ENCODE peak calls at places on chromosomes 1 and 21, in ten cellular contexts. H is AG09309; A is fibroblast of pulmonary artery; F is pancreas; B is Caco-2; L is aorta; K is CD4-positive, CD25-positive, alpha-beta regulatory T cell; N is neural progenitor cell; P is choroid plexus epithelial cell; D is HAP-1. Y is an unnamed sample.

GRCh38 chr1:40247655-40248054 is at the start of gene TMCO2:
- DNase-seq in H (no peak), A (no peak), F (no peak), B (peak; percentile 65), L (no peak), K (no peak), N (no peak), P (no peak), D (no peak), Y (no peak)

GRCh38 chr1:183287191-183287675 is 101.2 kb downstream of the LAMC2 start:
- DNase-seq in H (no peak), A (peak; percentile 92), F (no peak), B (peak; percentile 66), L (no peak), K (no peak), N (no peak), P (peak; percentile 93), D (no peak), Y (no peak)

GRCh38 chr1:235632538-235633219 is 16.9 kb downstream of the GNG4 start:
- DNase-seq in H (peak; percentile 14), A (peak; percentile 78), F (no peak), B (no peak), L (no peak), K (no peak), N (peak; percentile 46), P (peak; percentile 54), D (peak; percentile 48), Y (peak; percentile 63)

GRCh38 chr1:234047113-234047512 is 142.6 kb downstream of the SLC35F3 start:
- DNase-seq in H (no peak), A (no peak), F (no peak), B (no peak), L (no peak), K (no peak), N (peak; percentile 9), P (no peak), D (no peak), Y (no peak)

GRCh38 chr1:166999090-166999489 is 10.0 kb downstream of the MAEL start:
- DNase-seq in H (no peak), A (peak; percentile 5), F (no peak), B (no peak), L (no peak), K (no peak), N (no peak), P (peak; percentile 60), D (no peak), Y (no peak)

GRCh38 chr1:44366576-44366975 is 11.5 kb upstream of the ERI3 start:
- DNase-seq in H (no peak), A (no peak), F (no peak), B (no peak), L (no peak), K (no peak), N (no peak), P (no peak), D (no peak), Y (no peak)

GRCh38 chr1:94743866-94744265 is 76.3 kb upstream of the SLC44A3 start:
- DNase-seq in H (no peak), A (peak; percentile 31), F (no peak), B (no peak), L (no peak), K (no peak), N (no peak), P (peak; percentile 72), D (no peak), Y (no peak)

GRCh38 chr1:95027046-95027445 is 45.7 kb downstream of the ALG14 start:
- DNase-seq in H (no peak), A (peak; percentile 30), F (no peak), B (no peak), L (no peak), K (no peak), N (no peak), P (peak; percentile 71), D (no peak), Y (no peak)

GRCh38 chr1:201536542-201536941 is 2.4 kb upstream of the NAV1 start:
- DNase-seq in H (peak; percentile 79), A (peak; percentile 77), F (no peak), B (no peak), L (peak; percentile 89), K (no peak), N (no peak), P (peak; percentile 66), D (no peak), Y (no peak)

GRCh38 chr1:191034126-191034525 is 556.5 kb upstream of the BRINP3 start:
- DNase-seq in H (no peak), A (no peak), F (no peak), B (no peak), L (no peak), K (no peak), N (no peak), P (no peak), D (no peak), Y (no peak)

GRCh38 chr1:187617776-187618175 is 789.0 kb downstream of the PLA2G4A start:
- DNase-seq in H (no peak), A (no peak), F (no peak), B (no peak), L (no peak), K (no peak), N (no peak), P (no peak), D (no peak), Y (no peak)

GRCh38 chr21:31318971-31319370 is 25.1 kb downstream of the TIAM1 start:
- DNase-seq in H (no peak), A (no peak), F (no peak), B (no peak), L (no peak), K (no peak), N (no peak), P (peak; percentile 44), D (no peak), Y (no peak)

GRCh38 chr1:8903908-8904650 is 25.6 kb upstream of the ENO1 start:
- DNase-seq in H (peak; percentile 95), A (peak; percentile 96), F (peak; percentile 50), B (peak; percentile 67), L (peak; percentile 84), K (no peak), N (no peak), P (peak; percentile 97), D (peak; percentile 56), Y (no peak)

GRCh38 chr1:183330335-183330734 is 87.8 kb downstream of the NMNAT2 start:
- DNase-seq in H (no peak), A (no peak), F (no peak), B (no peak), L (no peak), K (no peak), N (no peak), P (no peak), D (peak; percentile 47), Y (no peak)

GRCh38 chr1:21292503-21292990 is 2.3 kb upstream of the ECE1 start:
- DNase-seq in H (no peak), A (no peak), F (no peak), B (no peak), L (no peak), K (no peak), N (no peak), P (no peak), D (no peak), Y (no peak)

GRCh38 chr1:246008256-246008901 is 498.7 kb downstream of the SMYD3 start:
- DNase-seq in H (no peak), A (no peak), F (no peak), B (no peak), L (no peak), K (no peak), N (no peak), P (no peak), D (no peak), Y (no peak)

GRCh38 chr1:59415876-59416275 is 119.0 kb downstream of the FGGY start:
- DNase-seq in H (no peak), A (no peak), F (no peak), B (no peak), L (no peak), K (no peak), N (no peak), P (no peak), D (no peak), Y (no peak)

GRCh38 chr1:67214420-67215174 is 48.3 kb downstream of the IL23R start:
- DNase-seq in H (no peak), A (peak; percentile 46), F (peak; percentile 29), B (peak; percentile 39), L (no peak), K (peak; percentile 51), N (peak; percentile 54), P (peak; percentile 62), D (peak; percentile 61), Y (peak; percentile 72)

GRCh38 chr21:45409466-45410150 is 4.6 kb downstream of the COL18A1 start:
- DNase-seq in H (no peak), A (no peak), F (no peak), B (no peak), L (peak; percentile 74), K (no peak), N (no peak), P (no peak), D (no peak), Y (no peak)

GRCh38 chr1:25343872-25344271 is 5.7 kb downstream of the TMEM50A start:
- DNase-seq in H (peak; percentile 81), A (peak; percentile 69), F (no peak), B (no peak), L (peak; percentile 64), K (no peak), N (no peak), P (peak; percentile 64), D (no peak), Y (no peak)

GRCh38 chr1:54037476-54037875 is 15.5 kb downstream of the TMEM59 start:
- DNase-seq in H (no peak), A (peak; percentile 65), F (no peak), B (no peak), L (no peak), K (no peak), N (no peak), P (peak; percentile 61), D (no peak), Y (no peak)

GRCh38 chr1:212290608-212291007 is 5.4 kb downstream of the PPP2R5A start:
- DNase-seq in H (no peak), A (peak; percentile 10), F (no peak), B (no peak), L (no peak), K (no peak), N (no peak), P (peak; percentile 29), D (no peak), Y (no peak)
- H3K4me3 ChIP-seq in H (no peak overlapping the region), A (no peak overlapping the region), F (no peak overlapping the region), B (no peak overlapping the region), L (no peak overlapping the region), K (peak overlapping the region; percentile 98), N (no peak overlapping the region), P (no peak overlapping the region), D (no peak overlapping the region), Y (no peak overlapping the region)

GRCh38 chr21:24110846-24111245 is 1496.4 kb downstream of the MRPL39 start:
- DNase-seq in H (no peak), A (no peak), F (no peak), B (no peak), L (no peak), K (no peak), N (no peak), P (no peak), D (no peak), Y (no peak)
- H3K4me3 ChIP-seq in H (no peak overlapping the region), A (no peak overlapping the region), F (no peak overlapping the region), B (no peak overlapping the region), L (no peak overlapping the region), K (no peak overlapping the region), N (no peak overlapping the region), P (no peak overlapping the region), D (no peak overlapping the region), Y (no peak overlapping the region)

GRCh38 chr1:151238467-151238739 is 16.1 kb upstream of the PSMD4 start:
- DNase-seq in H (peak; percentile 60), A (peak; percentile 67), F (no peak), B (no peak), L (no peak), K (no peak), N (no peak), P (peak; percentile 57), D (no peak), Y (no peak)
- H3K4me3 ChIP-seq in H (no peak overlapping the region), A (no peak overlapping the region), F (no peak overlapping the region), B (no peak overlapping the region), L (no peak overlapping the region), K (no peak overlapping the region), N (no peak overlapping the region), P (no peak overlapping the region), D (no peak overlapping the region), Y (no peak overlapping the region)

GRCh38 chr1:151593651-151594625 is 17.9 kb upstream of the SNX27 start:
- DNase-seq in H (no peak), A (peak; percentile 53), F (peak; percentile 85), B (peak; percentile 90), L (peak; percentile 87), K (peak; percentile 85), N (peak; percentile 87), P (peak; percentile 69), D (peak; percentile 87), Y (peak; percentile 93)
- H3K4me3 ChIP-seq in H (no peak overlapping the region), A (no peak overlapping the region), F (no peak overlapping the region), B (no peak overlapping the region), L (no peak overlapping the region), K (peak overlapping the region; percentile 63), N (peak overlapping the region; percentile 46), P (no peak overlapping the region), D (peak overlapping the region; percentile 1), Y (peak overlapping the region; percentile 14)